ENCODE peak calls at places on chromosomes 11 and 22, in seven cellular contexts. W, D, S, Z, R, N and G are unnamed samples.

GRCh38 chr22:41976070-41976901 is 7.0 kb downstream of the SEPTIN3 start:
- DNase-seq in W (no peak), D (no peak), S (no peak), Z (peak), R (peak), N (no peak), G (no peak)

GRCh38 chr11:79101736-79102135 is 339.1 kb downstream of the TENM4 start:
- DNase-seq in W (no peak), D (no peak), S (no peak), Z (no peak), R (no peak), N (no peak), G (no peak)

GRCh38 chr22:33535937-33536875 is 384.1 kb downstream of the LARGE1 start:
- DNase-seq in W (no peak), D (no peak), S (no peak), Z (no peak), R (no peak), N (no peak), G (no peak)

GRCh38 chr11:5043385-5043784 is 2.9 kb upstream of the OR52J3 start:
- DNase-seq in W (no peak), D (no peak), S (no peak), Z (no peak), R (no peak), N (no peak), G (no peak)

GRCh38 chr11:45930951-45931563 is 8.6 kb downstream of the LARGE2 start:
- DNase-seq in W (no peak), D (no peak), S (no peak), Z (no peak), R (no peak), N (no peak), G (peak)

GRCh38 chr11:12219732-12220131 is 109.3 kb downstream of the MICAL2 start:
- DNase-seq in W (no peak), D (peak), S (no peak), Z (no peak), R (no peak), N (no peak), G (no peak)

GRCh38 chr22:49026476-49027121 is 801.1 kb downstream of the BRD1 start:
- DNase-seq in W (no peak), D (no peak), S (no peak), Z (no peak), R (peak), N (no peak), G (no peak)

GRCh38 chr11:132357811-132358572 is 987.6 kb downstream of the NTM start:
- DNase-seq in W (no peak), D (no peak), S (no peak), Z (peak), R (no peak), N (no peak), G (no peak)

GRCh38 chr11:66950113-66950535 is 8.1 kb downstream of the PC start:
- DNase-seq in W (peak), D (peak), S (no peak), Z (no peak), R (no peak), N (peak), G (no peak)

GRCh38 chr11:69209936-69210659 is 54.4 kb downstream of the SMIM38 start:
- DNase-seq in W (no peak), D (peak), S (no peak), Z (no peak), R (no peak), N (no peak), G (no peak)

GRCh38 chr11:117528061-117528780 is 200.6 kb downstream of the CEP164 start:
- DNase-seq in W (no peak), D (peak), S (no peak), Z (no peak), R (no peak), N (no peak), G (no peak)

GRCh38 chr11:12494699-12495098 is 117.3 kb downstream of the PARVA start:
- DNase-seq in W (no peak), D (no peak), S (no peak), Z (no peak), R (no peak), N (no peak), G (no peak)

GRCh38 chr11:130882138-130882551 is 34.1 kb downstream of the SNX19 start:
- DNase-seq in W (no peak), D (no peak), S (no peak), Z (no peak), R (no peak), N (no peak), G (no peak)

GRCh38 chr11:116962108-116962507 is 124.7 kb upstream of the APOA1 start:
- DNase-seq in W (no peak), D (no peak), S (no peak), Z (no peak), R (no peak), N (no peak), G (no peak)

GRCh38 chr11:20213790-20214189 is 53.5 kb upstream of the DBX1 start:
- DNase-seq in W (no peak), D (no peak), S (no peak), Z (no peak), R (no peak), N (no peak), G (no peak)

GRCh38 chr11:65719887-65720236 is 736 bp downstream of the RNASEH2C start:
- DNase-seq in W (peak), D (no peak), S (no peak), Z (peak), R (no peak), N (no peak), G (peak)

GRCh38 chr11:34052608-34053160 is 1.2 kb downstream of the CAPRIN1 start:
- DNase-seq in W (peak), D (no peak), S (peak), Z (no peak), R (no peak), N (peak), G (peak)

GRCh38 chr11:121071456-121072236 is 29.4 kb upstream of the TECTA start:
- DNase-seq in W (no peak), D (no peak), S (no peak), Z (no peak), R (no peak), N (no peak), G (no peak)

GRCh38 chr22:29689872-29690213 is 30.0 kb upstream of the CABP7 start:
- DNase-seq in W (peak), D (peak), S (peak), Z (peak), R (peak), N (no peak), G (peak)

GRCh38 chr11:7257744-7258143 is 6.0 kb downstream of the SYT9 start:
- DNase-seq in W (no peak), D (no peak), S (no peak), Z (no peak), R (no peak), N (no peak), G (no peak)

GRCh38 chr11:67698247-67698646 is 23.8 kb upstream of the ALDH3B2 start:
- DNase-seq in W (no peak), D (no peak), S (no peak), Z (peak), R (no peak), N (no peak), G (no peak)

GRCh38 chr11:8011383-8011782 is 24.2 kb downstream of the EIF3F start:
- DNase-seq in W (no peak), D (no peak), S (no peak), Z (peak), R (no peak), N (no peak), G (no peak)

GRCh38 chr11:117026593-117027330 is 71.5 kb downstream of the SIK3 start:
- DNase-seq in W (no peak), D (peak), S (no peak), Z (no peak), R (no peak), N (no peak), G (no peak)

GRCh38 chr11:100676901-100677300 is 10.2 kb upstream of the ARHGAP42 start:
- DNase-seq in W (no peak), D (peak), S (no peak), Z (no peak), R (no peak), N (no peak), G (no peak)